ENCODE peak calls at places on chromosomes 12 and 14, in four cellular contexts. K is fibroblast of lung, T is HCT116, H is mesenchymal stem cell. Y is an unnamed sample.

GRCh38 chr14:37501877-37502276 is 93.2 kb downstream of the FOXA1 start:
- DNase-seq in T (no peak), H (no peak), K (no peak), Y (no peak)

GRCh38 chr12:30417697-30418231 is 277.9 kb downstream of the IPO8 start:
- DNase-seq in K (peak; percentile 99), H (peak; percentile 96), T (peak; percentile 44), Y (no peak)

GRCh38 chr12:106582661-106583577 is at the start of gene RFX4:
- DNase-seq in H (peak; percentile 5), T (no peak), K (no peak), Y (no peak)

GRCh38 chr14:61229475-61229888 is 51.7 kb downstream of the TMEM30B start:
- DNase-seq in H (no peak), T (no peak), K (no peak), Y (no peak)

GRCh38 chr14:51443195-51444018 is 203.4 kb downstream of the TMX1 start:
- DNase-seq in H (no peak), T (no peak), K (peak; percentile 67), Y (no peak)

GRCh38 chr12:9405861-9406563 is 197.8 kb upstream of the PZP start:
- DNase-seq in H (no peak), K (no peak), T (no peak), Y (no peak)

GRCh38 chr12:62552906-62553556 is 86.4 kb downstream of the MON2 start:
- DNase-seq in H (no peak), K (no peak), T (no peak), Y (no peak)

GRCh38 chr12:13171921-13172859 is 24.3 kb upstream of the EMP1 start:
- DNase-seq in T (no peak), H (peak; percentile 24), K (peak; percentile 69), Y (no peak)

GRCh38 chr12:32548691-32549412 is 130.2 kb upstream of the DNM1L start:
- DNase-seq in K (peak; percentile 93), T (no peak), H (peak; percentile 58), Y (no peak)

GRCh38 chr12:101804409-101804808 is 26.4 kb downstream of the GNPTAB start:
- DNase-seq in K (no peak), H (no peak), T (no peak), Y (no peak)

GRCh38 chr12:25694072-25694471 is 141.0 kb upstream of the LMNTD1 start:
- DNase-seq in K (peak; percentile 94), H (peak; percentile 95), T (no peak), Y (no peak)

GRCh38 chr14:61280526-61281185 is 482 bp downstream of the TMEM30B start:
- DNase-seq in H (peak; percentile 18), T (no peak), K (peak; percentile 59), Y (no peak)

GRCh38 chr14:88005050-88005481 is at the start of gene GPR65:
- DNase-seq in K (no peak), H (peak; percentile 23), T (no peak), Y (no peak)
- H3K4me2 ChIP-seq in K (no peak within 1 kb of the TSS), H (no peak within 1 kb of the TSS), T (no peak within 1 kb of the TSS), Y (no peak within 1 kb of the TSS)

DNA sequence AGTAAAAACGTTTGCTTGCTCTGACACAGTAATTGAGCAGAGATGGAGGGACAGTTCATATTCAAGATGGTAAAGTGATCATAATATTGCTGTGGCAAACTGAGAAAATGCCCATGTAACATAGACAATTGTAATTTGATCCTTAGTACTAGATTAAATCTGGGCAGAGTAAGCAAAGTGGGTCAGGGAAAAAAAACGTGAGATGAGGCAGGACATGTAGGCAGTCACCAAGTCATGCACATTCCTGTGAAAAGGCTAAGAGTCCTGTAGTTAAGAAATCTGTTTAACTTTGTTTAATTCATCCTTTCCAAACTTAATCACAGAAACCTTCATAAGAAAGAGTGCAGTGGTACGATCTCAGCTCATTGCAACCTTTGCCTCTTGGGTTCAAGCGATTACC is 16.1 kb downstream of the BTBD7 start:
- DNase-seq in T (no peak), K (no peak), H (no peak), Y (no peak)
- H3K4me2 ChIP-seq in T (no peak overlapping the region), K (no peak overlapping the region), H (no peak overlapping the region), Y (no peak overlapping the region)

GRCh38 chr12:94240171-94240570 is 91.8 kb downstream of the PLXNC1 start:
- DNase-seq in T (no peak), K (no peak), H (no peak), Y (no peak)

GRCh38 chr12:94244165-94245133 is 96.1 kb downstream of the PLXNC1 start:
- DNase-seq in H (no peak), T (no peak), K (no peak), Y (no peak)

GRCh38 chr12:94235894-94236293 is 87.5 kb downstream of the PLXNC1 start:
- DNase-seq in K (no peak), H (no peak), T (no peak), Y (no peak)

GRCh38 chr12:94242871-94243270 is 94.5 kb downstream of the PLXNC1 start:
- DNase-seq in T (no peak), H (no peak), K (no peak), Y (no peak)

DNA sequence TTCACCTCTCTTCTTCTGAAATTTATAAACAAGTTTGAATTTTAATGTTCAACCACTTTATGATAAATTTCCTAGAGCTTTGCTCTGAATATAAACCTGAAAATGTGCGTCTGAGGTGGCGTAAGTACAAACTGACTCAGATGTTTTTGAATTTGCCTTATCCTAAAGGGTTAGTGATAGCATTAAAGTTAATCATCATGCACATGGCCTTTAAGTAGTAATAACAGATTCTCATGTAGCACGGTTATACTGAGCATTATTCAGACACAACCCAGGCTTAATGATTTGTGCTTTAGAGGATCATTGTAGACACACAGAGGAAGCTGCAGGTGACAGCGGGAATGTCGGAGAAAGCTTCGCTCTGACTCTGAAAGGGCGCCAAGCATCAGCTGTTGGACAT is 91.0 kb downstream of the PLXNC1 start:
- DNase-seq in K (no peak), T (no peak), H (no peak), Y (no peak)
- H3K4me2 ChIP-seq in K (no peak overlapping the region), T (no peak overlapping the region), H (no peak overlapping the region), Y (no peak overlapping the region)

GRCh38 chr12:131131077-131131807 is 177.5 kb downstream of the ADGRD1 start:
- DNase-seq in T (no peak), H (no peak), K (no peak), Y (no peak)
- H3K4me2 ChIP-seq in T (no peak overlapping the region), H (no peak overlapping the region), K (no peak overlapping the region), Y (no peak overlapping the region)

GRCh38 chr12:29317556-29318363 is 63.2 kb downstream of the ERGIC2 start:
- DNase-seq in K (peak; percentile 40), H (peak; percentile 67), T (peak; percentile 54), Y (peak; percentile 73)
- H3K4me2 ChIP-seq in K (no peak overlapping the region), H (no peak overlapping the region), T (peak overlapping the region; percentile 24), Y (no peak overlapping the region)

GRCh38 chr14:102821252-102821651 is 44.0 kb downstream of the TRAF3 start:
- DNase-seq in K (no peak), T (no peak), H (no peak), Y (no peak)

GRCh38 chr14:102822311-102822863 is 45.1 kb downstream of the TRAF3 start:
- DNase-seq in H (no peak), K (no peak), T (no peak), Y (no peak)

GRCh38 chr14:102819176-102819628 is 42.0 kb downstream of the TRAF3 start:
- DNase-seq in H (no peak), K (no peak), T (no peak), Y (peak; percentile 64)

GRCh38 chr14:102817942-102818940 is 41.0 kb downstream of the TRAF3 start:
- DNase-seq in K (peak; percentile 60), H (no peak), T (no peak), Y (no peak)

GRCh38 chr14:102819790-102820330 is 42.6 kb downstream of the TRAF3 start:
- DNase-seq in K (no peak), T (no peak), H (no peak), Y (peak; percentile 25)
- H3K4me2 ChIP-seq in K (no peak overlapping the region), T (no peak overlapping the region), H (no peak overlapping the region), Y (peak overlapping the region; percentile 81)